ENCODE peak calls at places on chromosome 2, in four cellular contexts. Q is GM13977, F is endodermal cell, H is Calu3. E is an unnamed sample.

GRCh38 chr2:202317080-202317859 is 51.7 kb downstream of the NOP58 start:
- DNase-seq in Q (no peak), F (no peak), H (peak), E (peak)

GRCh38 chr2:234863043-234863934 is 88.5 kb upstream of the SH3BP4 start:
- DNase-seq in H (no peak), Q (no peak), F (peak), E (peak)

GRCh38 chr2:112583497-112584133 is 794 bp upstream of the CHCHD5 start:
- DNase-seq in H (no peak), F (no peak), Q (no peak), E (peak)

GRCh38 chr2:230429513-230429912 is 13.5 kb downstream of the SP100 start:
- DNase-seq in F (no peak), Q (no peak), H (no peak), E (no peak)

GRCh38 chr2:229127471-229127870 is 143.6 kb downstream of the PID1 start:
- DNase-seq in H (no peak), Q (no peak), F (no peak), E (no peak)

GRCh38 chr2:214781226-214781625 is 28.3 kb downstream of the BARD1 start:
- DNase-seq in H (no peak), Q (no peak), F (no peak), E (no peak)

GRCh38 chr2:25894135-25894830 is 16.0 kb upstream of the ASXL2 start:
- DNase-seq in Q (no peak), H (peak), F (no peak), E (peak)

GRCh38 chr2:26619649-26620605 is 21.2 kb downstream of the CIB4 start:
- DNase-seq in Q (no peak), H (no peak), F (peak), E (no peak)

GRCh38 chr2:74746480-74746879 is 87.4 kb upstream of the HK2 start:
- DNase-seq in Q (no peak), H (no peak), F (no peak), E (no peak)

GRCh38 chr2:142557391-142557790 is 320.1 kb upstream of the KYNU start:
- DNase-seq in Q (no peak), H (no peak), F (no peak), E (no peak)

GRCh38 chr2:203623104-203623503 is 83.3 kb upstream of the CD28 start:
- DNase-seq in Q (no peak), F (no peak), H (no peak), E (peak)

GRCh38 chr2:235855011-235855410 is 313.2 kb downstream of the GBX2 start:
- DNase-seq in H (no peak), Q (no peak), F (no peak), E (no peak)

GRCh38 chr2:68434981-68435380 is 32.1 kb downstream of the FBXO48 start:
- DNase-seq in F (no peak), Q (no peak), H (no peak), E (no peak)

GRCh38 chr2:219293736-219294201 is 14.6 kb downstream of the DNAJB2 start:
- DNase-seq in H (no peak), F (no peak), Q (no peak), E (no peak)

GRCh38 chr2:221518937-221519635 is 53.0 kb downstream of the EPHA4 start:
- DNase-seq in F (no peak), Q (no peak), H (no peak), E (no peak)

GRCh38 chr2:88880441-88880953 is 189.0 kb downstream of the RPIA start:
- DNase-seq in Q (no peak), F (peak), H (peak), E (peak)

GRCh38 chr2:138665932-138666331 is 114.3 kb downstream of the NXPH2 start:
- DNase-seq in Q (no peak), F (no peak), H (no peak), E (no peak)

GRCh38 chr2:27703638-27704341 is 40.1 kb downstream of the SLC4A1AP start:
- DNase-seq in Q (peak), F (peak), H (peak), E (peak)

GRCh38 chr2:218406949-218407703 is 7.5 kb downstream of the CTDSP1 start:
- DNase-seq in F (peak), Q (no peak), H (no peak), E (peak)

GRCh38 chr2:45141883-45142866 is 132.9 kb upstream of the SIX2 start:
- DNase-seq in F (no peak), Q (no peak), H (no peak), E (no peak)

GRCh38 chr2:216807861-216808272 is 52.0 kb downstream of the TNP1 start:
- DNase-seq in H (no peak), Q (no peak), F (no peak), E (peak)

GRCh38 chr2:184302506-184302905 is 295.8 kb upstream of the ZNF804A start:
- DNase-seq in F (no peak), Q (no peak), H (no peak), E (no peak)

GRCh38 chr2:220241423-220241822 is 614.0 kb downstream of the SLC4A3 start:
- DNase-seq in F (no peak), Q (no peak), H (no peak), E (peak)

GRCh38 chr2:234467289-234467688 is 29.6 kb downstream of the ARL4C start:
- DNase-seq in Q (no peak), F (no peak), H (no peak), E (peak)

GRCh38 chr2:232577841-232578240 is 27.4 kb downstream of the EIF4E2 start:
- DNase-seq in Q (no peak), F (no peak), H (no peak), E (no peak)

GRCh38 chr2:216950547-216950946 is 90.7 kb upstream of the TNP1 start:
- DNase-seq in F (no peak), H (no peak), Q (no peak), E (no peak)

GRCh38 chr2:1614564-1614963 is 129.8 kb downstream of the PXDN start:
- DNase-seq in F (peak), H (no peak), Q (no peak), E (no peak)

GRCh38 chr2:60868589-60869273 is 12.6 kb upstream of the REL start:
- DNase-seq in F (no peak), Q (no peak), H (no peak), E (no peak)

GRCh38 chr2:117686699-117687098 is 127.8 kb upstream of the DDX18 start:
- DNase-seq in H (no peak), F (no peak), Q (peak), E (no peak)

GRCh38 chr2:83585250-83585649 is 873.8 kb downstream of the SUCLG1 start:
- DNase-seq in Q (no peak), H (no peak), F (no peak), E (no peak)

GRCh38 chr2:83582589-83582988 is 876.5 kb downstream of the SUCLG1 start:
- DNase-seq in F (no peak), H (no peak), Q (no peak), E (no peak)

GRCh38 chr2:83584674-83585073 is 874.4 kb downstream of the SUCLG1 start:
- DNase-seq in H (no peak), Q (no peak), F (no peak), E (peak)

DNA sequence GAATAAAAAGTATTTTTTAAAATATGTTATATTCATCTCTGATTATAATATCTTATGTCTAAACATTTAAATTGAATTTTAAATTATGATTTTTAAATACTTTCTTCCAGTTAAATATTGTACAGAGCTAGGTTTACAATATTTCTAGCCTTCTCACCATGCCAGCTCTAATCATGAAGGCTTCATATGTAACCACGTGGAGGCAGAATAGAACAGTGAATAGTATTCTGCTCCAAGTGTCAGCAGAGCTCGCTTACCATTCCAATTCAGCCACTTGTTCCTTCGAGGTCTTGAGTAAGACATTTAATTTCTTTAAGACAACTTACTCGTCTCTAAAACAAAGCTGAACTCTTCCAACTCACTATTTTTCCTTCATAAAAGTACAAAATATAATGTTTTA is 871.8 kb downstream of the SUCLG1 start:
- DNase-seq in F (no peak), Q (no peak), H (no peak), E (no peak)
- TF ChIP-seq CTCF in F (peak), Q (no peak), H (no peak), E (no peak)

GRCh38 chr2:167127135-167127534 is 238.9 kb downstream of the XIRP2 start:
- DNase-seq in H (no peak), F (no peak), Q (no peak), E (peak)
- TF ChIP-seq CTCF in H (peak), F (no peak), Q (peak), E (peak)

DNA sequence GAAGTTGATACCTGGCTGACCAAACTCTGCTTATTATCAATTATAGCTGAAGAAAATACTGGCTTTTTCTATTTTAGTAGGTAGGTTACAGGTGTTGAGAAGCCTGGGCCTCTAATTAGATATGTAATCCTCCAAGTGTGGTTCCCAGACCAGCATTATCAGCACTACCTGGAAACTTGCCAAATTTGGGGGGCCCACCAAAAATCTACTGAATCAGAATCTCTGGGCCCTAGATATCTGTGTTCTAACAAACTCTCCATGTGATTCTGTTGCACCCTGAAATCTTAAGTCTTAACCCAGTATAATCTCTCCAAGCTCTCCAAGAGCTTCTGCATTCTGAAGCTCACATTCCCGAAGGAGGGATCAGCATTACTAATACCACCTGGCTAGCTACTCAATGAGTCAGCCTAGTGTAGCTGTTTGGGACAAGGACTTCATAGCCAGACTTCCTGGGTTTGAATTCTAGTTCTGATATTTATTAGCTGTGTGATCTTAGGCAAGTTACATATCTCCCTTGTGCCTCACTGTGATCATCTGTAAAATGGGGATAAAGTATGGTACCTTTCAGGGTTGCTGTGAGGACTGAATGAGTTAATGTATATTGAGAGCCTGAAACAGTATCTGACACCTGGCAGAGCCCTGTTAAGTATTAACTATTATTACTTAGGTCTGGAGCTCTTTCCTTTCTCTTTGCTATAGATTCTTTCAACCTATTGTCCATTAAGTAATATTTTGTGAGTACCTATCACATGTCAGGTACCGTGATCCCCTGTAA is 94.1 kb upstream of the CD302 start:
- DNase-seq in H (peak), F (no peak), Q (no peak), E (peak)
- TF ChIP-seq CTCF in H (no peak), F (no peak), Q (no peak), E (no peak)

GRCh38 chr2:115194623-115195022 is 752.2 kb downstream of the DPP10 start:
- DNase-seq in H (no peak), F (no peak), Q (no peak), E (no peak)
- TF ChIP-seq CTCF in H (no peak), F (no peak), Q (peak), E (no peak)

DNA sequence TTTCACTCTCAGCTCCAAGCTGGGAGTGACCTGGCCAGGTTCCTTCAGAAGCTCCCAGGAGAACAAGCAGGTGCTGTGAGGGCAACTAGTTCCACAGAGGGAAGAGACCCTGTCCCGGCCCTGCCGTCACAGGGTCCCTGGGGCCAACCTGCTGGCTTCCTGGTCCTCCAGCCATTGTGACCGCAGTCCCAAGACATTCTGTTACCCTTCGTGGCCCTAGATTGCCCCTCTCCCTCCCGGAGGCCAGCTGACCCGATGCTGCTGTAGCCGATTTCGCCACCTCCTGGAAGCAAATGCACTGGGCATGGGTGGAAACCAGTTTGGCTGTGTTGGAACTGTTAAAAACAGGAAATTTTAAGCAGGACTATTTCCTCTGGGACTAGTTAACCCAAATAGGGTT is 55.4 kb downstream of the EPAS1 start:
- DNase-seq in Q (no peak), F (no peak), H (no peak), E (no peak)
- TF ChIP-seq CTCF in Q (no peak), F (peak), H (no peak), E (no peak)

GRCh38 chr2:177296047-177296446 is 31.5 kb upstream of the NFE2L2 start:
- DNase-seq in F (no peak), H (no peak), Q (peak), E (peak)
- TF ChIP-seq CTCF in F (peak), H (peak), Q (peak), E (peak)

DNA sequence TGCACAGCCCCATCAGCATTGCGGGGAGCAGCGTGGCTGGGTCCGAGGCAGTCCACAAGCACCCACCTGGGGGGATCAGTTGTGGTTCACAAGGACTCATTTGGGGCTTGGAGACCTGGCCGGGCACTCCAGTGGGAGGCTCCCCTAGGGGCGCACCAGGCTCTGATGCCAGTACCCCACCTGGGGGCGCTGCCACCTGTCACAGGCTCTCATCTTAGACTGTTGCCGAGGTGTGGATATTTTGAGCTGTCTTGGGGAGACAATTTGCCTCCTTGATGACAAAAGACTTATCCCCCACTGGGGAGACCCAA is 3.0 kb downstream of the ADRA2B start:
- DNase-seq in F (peak), Q (no peak), H (no peak), E (no peak)
- TF ChIP-seq CTCF in F (peak), Q (peak), H (no peak), E (no peak)

GRCh38 chr2:43524180-43524965 is 71.5 kb downstream of the THADA start:
- DNase-seq in F (no peak), Q (no peak), H (no peak), E (peak)
- TF ChIP-seq CTCF in F (peak), Q (peak), H (peak), E (peak)

E was measured in AG10803.